ENCODE peak calls at places on chromosomes 13 and 19, in six cellular contexts. E is pons; T is HuH-7; A is NCI-H1092; G is anterior cingulate cortex; H is activated CD8-positive, alpha-beta T cell treated with anti-CD3 and anti-CD28 coated beads for 36 hours. D is an unnamed sample.
A peak's percentile ranks its signal among the peaks of the same experiment; 100 is the strongest.

GRCh38 chr19:49890349-49891311 is 6.1 kb downstream of the IL4I1 start:
- DNase-seq in E (no peak), T (no peak), A (no peak), G (no peak), H (peak; percentile 77), D (peak; percentile 50)

GRCh38 chr13:27496851-27497250 is 46.5 kb upstream of the MTIF3 start:
- DNase-seq in E (no peak), T (no peak), A (no peak), G (no peak), H (no peak), D (no peak)

GRCh38 chr13:75675421-75675820 is 39.3 kb downstream of the LMO7 start:
- DNase-seq in E (no peak), T (no peak), A (no peak), G (no peak), H (no peak), D (no peak)

GRCh38 chr19:1074512-1075283 is 7.7 kb downstream of the ARHGAP45 start:
- DNase-seq in E (no peak), T (peak; percentile 69), A (peak; percentile 78), G (peak; percentile 67), H (peak; percentile 92), D (peak; percentile 92)

GRCh38 chr13:32791545-32792172 is 205.4 kb downstream of the PDS5B start:
- DNase-seq in E (no peak), T (no peak), A (no peak), G (no peak), H (peak; percentile 73), D (peak; percentile 63)

GRCh38 chr19:38799104-38799503 is 10.1 kb downstream of the LGALS7B start:
- DNase-seq in E (no peak), T (no peak), A (no peak), G (no peak), H (no peak), D (no peak)

GRCh38 chr13:85266771-85267170 is 532.4 kb downstream of the SLITRK6 start:
- DNase-seq in E (no peak), T (no peak), A (no peak), G (no peak), H (no peak), D (no peak)

GRCh38 chr19:35901854-35902661 is at the start of gene HCST:
- DNase-seq in E (no peak), T (no peak), A (no peak), G (no peak), H (peak; percentile 66), D (peak; percentile 74)

GRCh38 chr13:51793570-51794273 is 10.2 kb downstream of the DHRS12 start:
- DNase-seq in E (peak; percentile 81), T (no peak), A (no peak), G (no peak), H (peak; percentile 67), D (no peak)